ENCODE peak calls at places on chromosomes 2 and 18, in seven cellular contexts. One of them, this sample, is unnamed.

GRCh38 chr2:138391956-138392355 is 109.6 kb upstream of the SPOPL start:
- DNase-seq in NCI-H1436: no peak
- DNase-seq in stimulated activated CD8-positive, alpha-beta memory T cell treated with anti-CD3 and anti-CD28 coated beads, Interleukin-7, amount 100 ng/mL, for 24 hours: no peak
- DNase-seq in NCI-H510A treated with DMSO at 0.1 percent for 48 hours: no peak
- DNase-seq in DMS 273 treated with DMSO at 0.1 percent for 48 hours: no peak
- DNase-seq in breast epithelium: no peak
- DNase-seq in cardiac fibroblast: no peak
- DNase-seq in this sample: no peak

GRCh38 chr2:42456126-42456839 is 37.5 kb downstream of the KCNG3 start:
- DNase-seq in NCI-H1436: no peak
- DNase-seq in stimulated activated CD8-positive, alpha-beta memory T cell treated with anti-CD3 and anti-CD28 coated beads, Interleukin-7, amount 100 ng/mL, for 24 hours: no peak
- DNase-seq in NCI-H510A treated with DMSO at 0.1 percent for 48 hours: peak
- DNase-seq in DMS 273 treated with DMSO at 0.1 percent for 48 hours: no peak
- DNase-seq in breast epithelium: no peak
- DNase-seq in cardiac fibroblast: no peak
- DNase-seq in this sample: no peak

GRCh38 chr2:229672021-229672420 is 42.3 kb downstream of the DNER start:
- DNase-seq in NCI-H1436: no peak
- DNase-seq in stimulated activated CD8-positive, alpha-beta memory T cell treated with anti-CD3 and anti-CD28 coated beads, Interleukin-7, amount 100 ng/mL, for 24 hours: no peak
- DNase-seq in NCI-H510A treated with DMSO at 0.1 percent for 48 hours: no peak
- DNase-seq in DMS 273 treated with DMSO at 0.1 percent for 48 hours: no peak
- DNase-seq in breast epithelium: no peak
- DNase-seq in cardiac fibroblast: no peak
- DNase-seq in this sample: no peak

GRCh38 chr2:239118675-239119211 is 270.9 kb downstream of the TWIST2 start:
- DNase-seq in NCI-H1436: no peak
- DNase-seq in stimulated activated CD8-positive, alpha-beta memory T cell treated with anti-CD3 and anti-CD28 coated beads, Interleukin-7, amount 100 ng/mL, for 24 hours: no peak
- DNase-seq in NCI-H510A treated with DMSO at 0.1 percent for 48 hours: no peak
- DNase-seq in DMS 273 treated with DMSO at 0.1 percent for 48 hours: no peak
- DNase-seq in breast epithelium: no peak
- DNase-seq in cardiac fibroblast: no peak
- DNase-seq in this sample: no peak

GRCh38 chr18:22816266-22817176 is 116.6 kb upstream of the RBBP8 start:
- DNase-seq in NCI-H1436: peak
- DNase-seq in stimulated activated CD8-positive, alpha-beta memory T cell treated with anti-CD3 and anti-CD28 coated beads, Interleukin-7, amount 100 ng/mL, for 24 hours: no peak
- DNase-seq in NCI-H510A treated with DMSO at 0.1 percent for 48 hours: peak
- DNase-seq in DMS 273 treated with DMSO at 0.1 percent for 48 hours: peak
- DNase-seq in breast epithelium: no peak
- DNase-seq in cardiac fibroblast: no peak
- DNase-seq in this sample: no peak

GRCh38 chr18:73577365-73577764 is 570.3 kb downstream of the FBXO15 start:
- DNase-seq in NCI-H1436: no peak
- DNase-seq in stimulated activated CD8-positive, alpha-beta memory T cell treated with anti-CD3 and anti-CD28 coated beads, Interleukin-7, amount 100 ng/mL, for 24 hours: no peak
- DNase-seq in NCI-H510A treated with DMSO at 0.1 percent for 48 hours: no peak
- DNase-seq in DMS 273 treated with DMSO at 0.1 percent for 48 hours: no peak
- DNase-seq in breast epithelium: no peak
- DNase-seq in cardiac fibroblast: peak
- DNase-seq in this sample: no peak

GRCh38 chr18:23684515-23685197 is 4.6 kb upstream of the LAMA3 start:
- DNase-seq in NCI-H1436: no peak
- DNase-seq in stimulated activated CD8-positive, alpha-beta memory T cell treated with anti-CD3 and anti-CD28 coated beads, Interleukin-7, amount 100 ng/mL, for 24 hours: no peak
- DNase-seq in NCI-H510A treated with DMSO at 0.1 percent for 48 hours: no peak
- DNase-seq in DMS 273 treated with DMSO at 0.1 percent for 48 hours: no peak
- DNase-seq in breast epithelium: no peak
- DNase-seq in cardiac fibroblast: peak
- DNase-seq in this sample: no peak

GRCh38 chr2:118856978-118857676 is 9.7 kb upstream of the EN1 start:
- DNase-seq in NCI-H1436: no peak
- DNase-seq in stimulated activated CD8-positive, alpha-beta memory T cell treated with anti-CD3 and anti-CD28 coated beads, Interleukin-7, amount 100 ng/mL, for 24 hours: no peak
- DNase-seq in NCI-H510A treated with DMSO at 0.1 percent for 48 hours: no peak
- DNase-seq in DMS 273 treated with DMSO at 0.1 percent for 48 hours: no peak
- DNase-seq in breast epithelium: no peak
- DNase-seq in cardiac fibroblast: no peak
- DNase-seq in this sample: no peak

GRCh38 chr18:60809937-60810336 is 437.4 kb upstream of the MC4R start:
- DNase-seq in NCI-H1436: no peak
- DNase-seq in stimulated activated CD8-positive, alpha-beta memory T cell treated with anti-CD3 and anti-CD28 coated beads, Interleukin-7, amount 100 ng/mL, for 24 hours: no peak
- DNase-seq in NCI-H510A treated with DMSO at 0.1 percent for 48 hours: peak
- DNase-seq in DMS 273 treated with DMSO at 0.1 percent for 48 hours: no peak
- DNase-seq in breast epithelium: no peak
- DNase-seq in cardiac fibroblast: no peak
- DNase-seq in this sample: no peak

GRCh38 chr2:33133436-33133835 is 186.7 kb downstream of the LTBP1 start:
- DNase-seq in NCI-H1436: no peak
- DNase-seq in stimulated activated CD8-positive, alpha-beta memory T cell treated with anti-CD3 and anti-CD28 coated beads, Interleukin-7, amount 100 ng/mL, for 24 hours: no peak
- DNase-seq in NCI-H510A treated with DMSO at 0.1 percent for 48 hours: no peak
- DNase-seq in DMS 273 treated with DMSO at 0.1 percent for 48 hours: no peak
- DNase-seq in breast epithelium: no peak
- DNase-seq in cardiac fibroblast: peak
- DNase-seq in this sample: no peak

GRCh38 chr2:3503046-3503445 is 16.3 kb downstream of the ADI1 start:
- DNase-seq in NCI-H1436: no peak
- DNase-seq in stimulated activated CD8-positive, alpha-beta memory T cell treated with anti-CD3 and anti-CD28 coated beads, Interleukin-7, amount 100 ng/mL, for 24 hours: no peak
- DNase-seq in NCI-H510A treated with DMSO at 0.1 percent for 48 hours: no peak
- DNase-seq in DMS 273 treated with DMSO at 0.1 percent for 48 hours: no peak
- DNase-seq in breast epithelium: no peak
- DNase-seq in cardiac fibroblast: no peak
- DNase-seq in this sample: no peak

GRCh38 chr2:75865083-75865482 is 154.4 kb upstream of the GCFC2 start:
- DNase-seq in NCI-H1436: no peak
- DNase-seq in stimulated activated CD8-positive, alpha-beta memory T cell treated with anti-CD3 and anti-CD28 coated beads, Interleukin-7, amount 100 ng/mL, for 24 hours: no peak
- DNase-seq in NCI-H510A treated with DMSO at 0.1 percent for 48 hours: no peak
- DNase-seq in DMS 273 treated with DMSO at 0.1 percent for 48 hours: no peak
- DNase-seq in breast epithelium: no peak
- DNase-seq in cardiac fibroblast: no peak
- DNase-seq in this sample: no peak

GRCh38 chr2:176638167-176639015 is 369.1 kb downstream of the MTX2 start:
- DNase-seq in NCI-H1436: peak
- DNase-seq in stimulated activated CD8-positive, alpha-beta memory T cell treated with anti-CD3 and anti-CD28 coated beads, Interleukin-7, amount 100 ng/mL, for 24 hours: no peak
- DNase-seq in NCI-H510A treated with DMSO at 0.1 percent for 48 hours: peak
- DNase-seq in DMS 273 treated with DMSO at 0.1 percent for 48 hours: peak
- DNase-seq in breast epithelium: peak
- DNase-seq in cardiac fibroblast: peak
- DNase-seq in this sample: peak

GRCh38 chr18:36066001-36066400 is 1.4 kb downstream of the RPRD1A start:
- DNase-seq in NCI-H1436: no peak
- DNase-seq in stimulated activated CD8-positive, alpha-beta memory T cell treated with anti-CD3 and anti-CD28 coated beads, Interleukin-7, amount 100 ng/mL, for 24 hours: no peak
- DNase-seq in NCI-H510A treated with DMSO at 0.1 percent for 48 hours: peak
- DNase-seq in DMS 273 treated with DMSO at 0.1 percent for 48 hours: no peak
- DNase-seq in breast epithelium: no peak
- DNase-seq in cardiac fibroblast: peak
- DNase-seq in this sample: no peak

GRCh38 chr18:45658756-45659155 is 43.5 kb downstream of the SLC14A2 start:
- DNase-seq in NCI-H1436: no peak
- DNase-seq in stimulated activated CD8-positive, alpha-beta memory T cell treated with anti-CD3 and anti-CD28 coated beads, Interleukin-7, amount 100 ng/mL, for 24 hours: no peak
- DNase-seq in NCI-H510A treated with DMSO at 0.1 percent for 48 hours: no peak
- DNase-seq in DMS 273 treated with DMSO at 0.1 percent for 48 hours: no peak
- DNase-seq in breast epithelium: no peak
- DNase-seq in cardiac fibroblast: no peak
- DNase-seq in this sample: no peak

GRCh38 chr2:132608222-132608795 is 61.7 kb downstream of the LYPD1 start:
- DNase-seq in NCI-H1436: no peak
- DNase-seq in stimulated activated CD8-positive, alpha-beta memory T cell treated with anti-CD3 and anti-CD28 coated beads, Interleukin-7, amount 100 ng/mL, for 24 hours: no peak
- DNase-seq in NCI-H510A treated with DMSO at 0.1 percent for 48 hours: peak
- DNase-seq in DMS 273 treated with DMSO at 0.1 percent for 48 hours: no peak
- DNase-seq in breast epithelium: no peak
- DNase-seq in cardiac fibroblast: no peak
- DNase-seq in this sample: no peak

GRCh38 chr2:188199716-188200128 is 92.0 kb upstream of the GULP1 start:
- DNase-seq in NCI-H1436: no peak
- DNase-seq in stimulated activated CD8-positive, alpha-beta memory T cell treated with anti-CD3 and anti-CD28 coated beads, Interleukin-7, amount 100 ng/mL, for 24 hours: no peak
- DNase-seq in NCI-H510A treated with DMSO at 0.1 percent for 48 hours: no peak
- DNase-seq in DMS 273 treated with DMSO at 0.1 percent for 48 hours: no peak
- DNase-seq in breast epithelium: no peak
- DNase-seq in cardiac fibroblast: peak
- DNase-seq in this sample: no peak